ENCODE peak calls at places on chromosomes 5 and 9, in ten cellular contexts. S is AML-193, O is SW 1271, B is AG09309, D is breast epithelium, Q is choroid plexus epithelial cell, I is aorta, C is RKO, F is GM03348, H is left cardiac atrium. M is an unnamed sample.

GRCh38 chr9:114894801-114895433 is 35.5 kb downstream of the TNFSF8 start:
- DNase-seq in S (peak; percentile 5), O (peak; percentile 99), B (peak; percentile 84), D (no peak), Q (peak; percentile 95), I (no peak), C (peak; percentile 99), F (peak; percentile 85), H (peak; percentile 43), M (no peak)

GRCh38 chr9:69444021-69444420 is 119.0 kb downstream of the ENTREP1 start:
- DNase-seq in S (no peak), O (no peak), B (peak; percentile 28), D (no peak), Q (no peak), I (no peak), C (no peak), F (peak; percentile 41), H (no peak), M (no peak)

GRCh38 chr9:115540091-115540490 is 422.1 kb upstream of the TNC start:
- DNase-seq in S (no peak), O (no peak), B (no peak), D (no peak), Q (peak; percentile 37), I (no peak), C (no peak), F (no peak), H (no peak), M (no peak)

GRCh38 chr9:130759738-130760137 is 66.2 kb downstream of the EXOSC2 start:
- DNase-seq in S (no peak), O (no peak), B (no peak), D (no peak), Q (no peak), I (no peak), C (no peak), F (no peak), H (no peak), M (no peak)

GRCh38 chr5:73151733-73152410 is 21.1 kb upstream of the TMEM174 start:
- DNase-seq in S (no peak), O (no peak), B (no peak), D (no peak), Q (peak; percentile 69), I (no peak), C (no peak), F (no peak), H (no peak), M (no peak)

GRCh38 chr9:78239506-78239905 is 3.6 kb downstream of the CEP78 start:
- DNase-seq in S (no peak), O (no peak), B (no peak), D (no peak), Q (peak; percentile 33), I (no peak), C (no peak), F (no peak), H (no peak), M (no peak)

GRCh38 chr9:128704356-128704670 is 2.0 kb downstream of the PKN3 start:
- DNase-seq in S (no peak), O (no peak), B (no peak), D (no peak), Q (no peak), I (no peak), C (no peak), F (no peak), H (no peak), M (no peak)

GRCh38 chr9:77743381-77743780 is 95.3 kb upstream of the GNA14 start:
- DNase-seq in S (no peak), O (no peak), B (peak; percentile 27), D (no peak), Q (peak; percentile 71), I (no peak), C (no peak), F (peak; percentile 62), H (no peak), M (no peak)

GRCh38 chr5:141431286-141431685 is 979 bp downstream of the PCDHGA12 start:
- DNase-seq in S (no peak), O (no peak), B (no peak), D (no peak), Q (peak; percentile 5), I (no peak), C (no peak), F (no peak), H (no peak), M (no peak)

GRCh38 chr9:136599074-136599531 is 53.3 kb upstream of the NOTCH1 start:
- DNase-seq in S (no peak), O (no peak), B (no peak), D (no peak), Q (no peak), I (no peak), C (no peak), F (no peak), H (no peak), M (no peak)

GRCh38 chr5:40385544-40385943 is 294.2 kb upstream of the PTGER4 start:
- DNase-seq in S (no peak), O (peak; percentile 62), B (no peak), D (no peak), Q (peak; percentile 46), I (no peak), C (peak; percentile 5), F (no peak), H (no peak), M (no peak)

GRCh38 chr9:99134893-99135341 is 30.0 kb downstream of the TGFBR1 start:
- DNase-seq in S (no peak), O (no peak), B (peak; percentile 8), D (no peak), Q (peak; percentile 75), I (no peak), C (peak; percentile 14), F (peak; percentile 50), H (no peak), M (no peak)

GRCh38 chr5:167511-167910 is 23.8 kb upstream of the LRRC14B start:
- DNase-seq in S (no peak), O (no peak), B (no peak), D (no peak), Q (no peak), I (peak; percentile 64), C (no peak), F (no peak), H (peak; percentile 11), M (no peak)

GRCh38 chr9:96022445-96023031 is 147.0 kb downstream of the ERCC6L2 start:
- DNase-seq in S (no peak), O (no peak), B (no peak), D (no peak), Q (no peak), I (no peak), C (no peak), F (no peak), H (peak; percentile 72), M (no peak)

M was measured in tibial nerve.